ENCODE peak calls at places on chromosomes 2 and 18, in ten cellular contexts. D is GM23248, U is mammary epithelial cell, F is IMR-90, R is neural progenitor cell, X is PC-3, O is HCT116, J is MM.1S, N is H9, E is fibroblast of lung. W is an unnamed sample.

GRCh38 chr2:16196687-16197503 is 256.5 kb downstream of the MYCN start:
- DNase-seq in D (no peak), U (no peak), F (no peak), R (no peak), X (no peak), O (no peak), J (no peak), N (no peak), E (no peak), W (no peak)

GRCh38 chr2:149002891-149003740 is 35.4 kb upstream of the LYPD6B start:
- DNase-seq in D (peak), U (no peak), F (no peak), R (no peak), X (no peak), O (no peak), J (no peak), N (no peak), E (no peak), W (no peak)

GRCh38 chr18:13620206-13620672 is 106.1 kb downstream of the FAM210A start:
- DNase-seq in D (no peak), U (no peak), F (no peak), R (no peak), X (no peak), O (no peak), J (no peak), N (no peak), E (no peak), W (no peak)

GRCh38 chr2:219897456-219897855 is 270.0 kb downstream of the SLC4A3 start:
- DNase-seq in D (no peak), U (no peak), F (no peak), R (no peak), X (no peak), O (no peak), J (no peak), N (no peak), E (no peak), W (no peak)

GRCh38 chr18:78765142-78765541 is 214.5 kb upstream of the SALL3 start:
- DNase-seq in D (no peak), U (no peak), F (no peak), R (no peak), X (no peak), O (no peak), J (no peak), N (no peak), E (no peak), W (no peak)

GRCh38 chr2:95346236-95346737 is 49.1 kb downstream of the KCNIP3 start:
- DNase-seq in D (peak), U (peak), F (peak), R (no peak), X (peak), O (no peak), J (no peak), N (peak), E (peak), W (no peak)

GRCh38 chr18:27627927-27628326 is 442.8 kb upstream of the CHST9 start:
- DNase-seq in D (no peak), U (no peak), F (no peak), R (peak), X (peak), O (no peak), J (no peak), N (peak), E (no peak), W (peak)

GRCh38 chr18:31438402-31438801 is 9.1 kb upstream of the DSG3 start:
- DNase-seq in D (no peak), U (no peak), F (no peak), R (no peak), X (no peak), O (no peak), J (no peak), N (no peak), E (no peak), W (no peak)

GRCh38 chr2:106161938-106162814 is 31.9 kb downstream of the UXS1 start:
- DNase-seq in D (no peak), U (peak), F (no peak), R (no peak), X (peak), O (peak), J (no peak), N (no peak), E (peak), W (no peak)

GRCh38 chr2:148643998-148644884 is at the start of gene EPC2:
- DNase-seq in D (peak), U (peak), F (peak), R (peak), X (peak), O (peak), J (peak), N (peak), E (peak), W (peak)

GRCh38 chr2:51000849-51001617 is 30.9 kb downstream of the NRXN1 start:
- DNase-seq in D (no peak), U (no peak), F (peak), R (peak), X (no peak), O (no peak), J (no peak), N (no peak), E (no peak), W (peak)

GRCh38 chr2:73700661-73701447 is 36.3 kb downstream of the TPRKB start:
- DNase-seq in D (no peak), U (no peak), F (no peak), R (no peak), X (no peak), O (no peak), J (no peak), N (no peak), E (no peak), W (no peak)

GRCh38 chr2:238489431-238489830 is 62.7 kb downstream of the ASB1 start:
- DNase-seq in D (no peak), U (no peak), F (no peak), R (no peak), X (no peak), O (no peak), J (no peak), N (no peak), E (no peak), W (no peak)

GRCh38 chr2:149765636-149766035 is 178.1 kb upstream of the MMADHC start:
- DNase-seq in D (no peak), U (no peak), F (no peak), R (no peak), X (no peak), O (no peak), J (no peak), N (no peak), E (no peak), W (no peak)

GRCh38 chr2:84946204-84947009 is 24.6 kb upstream of the KCMF1 start:
- DNase-seq in D (peak), U (peak), F (peak), R (no peak), X (peak), O (peak), J (no peak), N (no peak), E (no peak), W (no peak)

DNA sequence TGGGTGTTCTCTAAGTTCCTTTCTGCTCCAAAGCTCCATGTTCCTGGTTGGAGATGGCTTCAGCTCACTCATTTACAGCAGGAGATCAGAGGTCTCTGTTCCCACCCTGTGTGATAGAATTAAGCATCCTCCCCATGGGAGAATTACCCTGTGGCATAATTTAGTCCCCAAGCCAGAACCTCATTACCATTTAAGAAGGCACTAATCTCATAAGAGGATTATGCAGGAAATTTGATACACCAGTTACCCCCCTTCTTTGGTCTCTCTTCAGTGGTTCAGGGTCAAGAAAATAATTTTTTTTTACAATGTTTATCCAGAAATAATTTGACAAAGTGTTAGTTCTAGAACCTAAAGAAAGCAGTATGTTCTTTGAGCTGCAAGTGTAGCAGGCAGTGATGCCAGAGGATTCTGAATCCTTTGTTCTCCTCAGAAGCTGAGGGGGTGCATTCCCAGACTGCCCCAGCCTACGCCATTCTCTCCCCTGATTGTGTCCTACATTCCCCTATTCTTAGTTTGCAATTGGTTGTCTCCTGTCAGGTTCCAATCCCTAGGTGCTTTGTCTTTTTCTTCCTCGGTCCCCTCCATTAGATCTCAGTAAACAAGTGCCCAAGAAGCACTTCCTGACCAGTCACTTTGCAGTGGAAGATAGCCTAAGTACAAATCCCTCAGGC is 163.6 kb downstream of the PRKCE start:
- DNase-seq in D (no peak), U (no peak), F (no peak), R (peak), X (peak), O (no peak), J (no peak), N (no peak), E (no peak), W (no peak)
- H2AFZ ChIP-seq in D (no peak), U (no peak), F (no peak), R (no peak), X (no peak), O (no peak), J (no peak), N (no peak), E (no peak), W (no peak)

GRCh38 chr2:217086038-217086522 is 226.2 kb upstream of the TNP1 start:
- DNase-seq in D (peak), U (no peak), F (peak), R (no peak), X (peak), O (no peak), J (no peak), N (no peak), E (peak), W (no peak)

GRCh38 chr2:217091531-217091930 is 231.7 kb upstream of the TNP1 start:
- DNase-seq in D (no peak), U (no peak), F (no peak), R (no peak), X (no peak), O (no peak), J (no peak), N (no peak), E (no peak), W (no peak)

GRCh38 chr2:217092710-217093379 is 233.0 kb upstream of the TNP1 start:
- DNase-seq in D (no peak), U (no peak), F (no peak), R (no peak), X (no peak), O (no peak), J (no peak), N (no peak), E (no peak), W (no peak)

GRCh38 chr2:217090884-217091283 is 231.0 kb upstream of the TNP1 start:
- DNase-seq in D (no peak), U (no peak), F (no peak), R (no peak), X (no peak), O (no peak), J (no peak), N (no peak), E (no peak), W (no peak)

DNA sequence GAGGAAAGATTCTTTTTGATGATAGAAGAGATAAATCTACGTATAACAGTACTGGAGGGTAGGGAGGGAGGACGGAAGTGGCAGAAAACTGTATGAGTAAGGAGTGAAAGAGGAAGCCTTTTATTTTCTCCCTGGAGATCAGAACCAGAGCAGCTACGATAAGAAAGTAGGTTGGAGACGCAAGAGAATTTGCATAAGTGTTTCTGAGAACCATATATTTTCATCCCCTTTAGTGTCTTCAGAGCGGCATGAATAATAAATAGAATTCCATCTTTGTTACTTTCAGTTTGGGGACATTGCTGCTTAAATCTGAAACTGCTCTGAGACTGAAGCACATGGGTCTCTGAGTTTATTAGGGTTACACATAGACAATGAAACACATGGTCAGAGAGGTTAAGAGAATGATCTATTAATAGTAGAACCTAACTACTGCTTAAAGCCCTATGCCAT is 230.2 kb upstream of the TNP1 start:
- DNase-seq in D (peak), U (no peak), F (peak), R (no peak), X (no peak), O (no peak), J (peak), N (no peak), E (peak), W (no peak)
- H2AFZ ChIP-seq in D (peak), U (peak), F (no peak), R (peak), X (peak), O (no peak), J (peak), N (no peak), E (peak), W (peak)

DNA sequence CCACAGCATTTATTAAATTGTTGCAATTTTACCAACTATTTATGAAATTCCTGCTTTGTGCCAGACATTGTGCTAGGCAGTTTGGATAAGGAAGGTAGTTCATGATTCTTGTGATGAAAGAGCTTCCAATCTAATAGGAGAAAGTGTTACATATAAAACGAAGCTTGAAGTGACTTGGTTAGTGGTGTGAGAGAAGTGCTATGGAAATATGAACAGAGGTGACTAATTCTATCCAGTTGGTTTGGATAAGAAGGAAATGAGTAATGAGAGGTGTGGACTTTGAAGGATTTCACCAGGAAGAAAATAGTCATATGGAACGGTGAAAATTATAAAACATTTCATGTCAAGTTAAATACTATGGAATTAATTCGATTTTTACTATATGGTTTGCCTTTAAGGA is 48.6 kb downstream of the EML6 start:
- DNase-seq in D (peak), U (peak), F (peak), R (no peak), X (peak), O (peak), J (no peak), N (no peak), E (peak), W (no peak)
- H2AFZ ChIP-seq in D (peak), U (peak), F (no peak), R (no peak), X (peak), O (peak), J (no peak), N (no peak), E (no peak), W (no peak)

GRCh38 chr2:120230515-120231471 is 7.6 kb upstream of the TMEM185B start:
- DNase-seq in D (no peak), U (no peak), F (no peak), R (no peak), X (peak), O (no peak), J (no peak), N (peak), E (no peak), W (no peak)
- H2AFZ ChIP-seq in D (no peak), U (peak), F (peak), R (peak), X (peak), O (no peak), J (peak), N (no peak), E (no peak), W (peak)

GRCh38 chr2:64854773-64855237 is 134.4 kb upstream of the SLC1A4 start:
- DNase-seq in D (peak), U (no peak), F (peak), R (no peak), X (no peak), O (no peak), J (no peak), N (no peak), E (no peak), W (no peak)
- H2AFZ ChIP-seq in D (peak), U (peak), F (peak), R (no peak), X (no peak), O (peak), J (no peak), N (no peak), E (peak), W (no peak)